ENCODE peak calls at places on chromosomes 5 and 9, in five cellular contexts. Q is neural crest cell, H is Peyer's patch, L is HFFc6, W is WERI-Rb-1. G is an unnamed sample.

GRCh38 chr5:100841358-100842076 is 61.6 kb downstream of the ST8SIA4 start:
- DNase-seq in Q (no peak), H (no peak), W (no peak), L (no peak), G (no peak)

GRCh38 chr5:109324941-109325340 is 84.8 kb downstream of the PJA2 start:
- DNase-seq in Q (no peak), H (no peak), L (no peak), W (no peak), G (no peak)

GRCh38 chr5:107803728-107804127 is 133.0 kb upstream of the EFNA5 start:
- DNase-seq in H (no peak), L (no peak), Q (no peak), W (no peak), G (no peak)

GRCh38 chr9:94891183-94891582 is 164.7 kb downstream of the AOPEP start:
- DNase-seq in W (no peak), H (no peak), Q (no peak), L (no peak), G (no peak)

GRCh38 chr5:176810084-176810597 is at the start of gene UNC5A:
- DNase-seq in L (no peak), H (no peak), W (peak; percentile 86), Q (peak; percentile 77), G (peak; percentile 69)

GRCh38 chr5:40904205-40904993 is 4.9 kb upstream of the C7 start:
- DNase-seq in L (peak; percentile 45), H (no peak), W (peak; percentile 78), Q (peak; percentile 48), G (peak; percentile 41)

GRCh38 chr5:113514263-113514590 is 733 bp downstream of the YTHDC2 start:
- DNase-seq in H (no peak), W (no peak), L (no peak), Q (no peak), G (no peak)

GRCh38 chr9:27785714-27786100 is 212.4 kb upstream of the C9orf72 start:
- DNase-seq in W (no peak), Q (no peak), L (no peak), H (no peak), G (no peak)

GRCh38 chr5:163696270-163696887 is 191.0 kb downstream of the MAT2B start:
- DNase-seq in Q (peak; percentile 47), H (no peak), L (peak; percentile 78), W (peak; percentile 63), G (peak; percentile 21)

GRCh38 chr9:124852829-124853531 is at the start of gene WDR38:
- DNase-seq in L (peak; percentile 63), W (peak; percentile 93), Q (peak; percentile 72), H (peak; percentile 87), G (peak; percentile 88)

GRCh38 chr5:78610163-78610583 is 38.4 kb downstream of the LHFPL2 start:
- DNase-seq in H (no peak), L (peak; percentile 70), W (no peak), Q (no peak), G (no peak)

GRCh38 chr5:144566747-144567415 is 396.2 kb downstream of the KCTD16 start:
- DNase-seq in L (peak; percentile 76), W (no peak), H (no peak), Q (no peak), G (no peak)

GRCh38 chr5:1211701-1212100 is 10.3 kb downstream of the SLC6A19 start:
- DNase-seq in Q (no peak), L (no peak), H (no peak), W (no peak), G (no peak)

GRCh38 chr5:14738050-14738449 is 73.5 kb downstream of the OTULIN start:
- DNase-seq in H (no peak), Q (no peak), W (no peak), L (no peak), G (no peak)

GRCh38 chr9:107976767-107977166 is 487.2 kb upstream of the KLF4 start:
- DNase-seq in H (peak; percentile 77), W (no peak), L (no peak), Q (no peak), G (no peak)

GRCh38 chr5:108238936-108239887 is 142.7 kb downstream of the FBXL17 start:
- DNase-seq in H (no peak), Q (no peak), W (no peak), L (no peak), G (no peak)

GRCh38 chr9:27333241-27334052 is 36.5 kb upstream of the EQTN start:
- DNase-seq in Q (peak; percentile 77), W (peak; percentile 36), H (peak; percentile 69), L (peak; percentile 48), G (peak; percentile 53)

DNA sequence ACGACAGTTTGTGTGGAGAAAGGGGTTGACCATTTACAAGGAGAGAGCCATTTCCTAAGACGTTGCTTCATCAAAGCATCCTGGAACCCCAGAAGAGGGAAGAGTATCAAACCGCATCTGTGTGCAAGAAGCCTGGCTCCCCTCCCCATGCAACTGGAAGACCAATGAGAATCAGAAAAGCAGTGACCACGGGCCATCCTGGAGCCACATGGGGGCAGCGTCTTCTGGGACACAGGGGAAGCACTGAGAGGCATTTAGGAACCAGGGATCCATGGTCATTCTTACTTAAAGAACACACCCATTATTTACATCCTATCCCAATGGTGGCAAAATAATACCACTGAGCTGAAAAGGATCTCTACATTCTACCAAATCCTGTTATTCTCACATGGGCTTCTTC is 29.3 kb downstream of the SEMA5A start:
- DNase-seq in L (no peak), Q (no peak), W (peak; percentile 68), H (no peak), G (no peak)
- TF ChIP-seq CTCF in L (peak; percentile 52), Q (no peak), W (peak; percentile 74), H (no peak), G (no peak)

GRCh38 chr9:85142461-85143401 is 473.2 kb downstream of the NTRK2 start:
- DNase-seq in Q (no peak), L (no peak), H (no peak), W (no peak), G (no peak)
- TF ChIP-seq CTCF in Q (peak; percentile 69), L (peak; percentile 48), H (no peak), W (peak; percentile 45), G (peak; percentile 16)

DNA sequence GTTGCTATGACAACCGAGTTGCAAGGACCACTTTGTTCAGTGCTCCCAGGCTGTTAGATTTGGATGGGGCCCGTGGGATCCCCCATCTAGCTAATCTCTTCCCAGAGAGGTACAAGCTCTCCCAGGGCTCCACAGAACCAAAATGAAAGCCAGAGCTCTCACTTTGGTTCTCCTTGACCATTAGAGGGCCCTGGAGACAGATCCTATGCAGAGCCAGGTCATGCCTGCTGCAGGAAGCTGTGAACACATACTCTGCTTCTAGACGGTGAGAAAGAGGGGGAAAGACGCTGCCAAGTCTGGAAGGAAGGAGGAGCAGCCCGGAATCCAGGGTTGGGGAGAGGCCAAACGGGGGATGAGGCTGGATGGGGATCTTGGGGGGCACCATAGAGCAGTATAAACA is 224.5 kb downstream of the GABBR2 start:
- DNase-seq in L (peak; percentile 54), Q (no peak), H (no peak), W (no peak), G (no peak)
- TF ChIP-seq CTCF in L (peak; percentile 44), Q (no peak), H (no peak), W (no peak), G (no peak)

DNA sequence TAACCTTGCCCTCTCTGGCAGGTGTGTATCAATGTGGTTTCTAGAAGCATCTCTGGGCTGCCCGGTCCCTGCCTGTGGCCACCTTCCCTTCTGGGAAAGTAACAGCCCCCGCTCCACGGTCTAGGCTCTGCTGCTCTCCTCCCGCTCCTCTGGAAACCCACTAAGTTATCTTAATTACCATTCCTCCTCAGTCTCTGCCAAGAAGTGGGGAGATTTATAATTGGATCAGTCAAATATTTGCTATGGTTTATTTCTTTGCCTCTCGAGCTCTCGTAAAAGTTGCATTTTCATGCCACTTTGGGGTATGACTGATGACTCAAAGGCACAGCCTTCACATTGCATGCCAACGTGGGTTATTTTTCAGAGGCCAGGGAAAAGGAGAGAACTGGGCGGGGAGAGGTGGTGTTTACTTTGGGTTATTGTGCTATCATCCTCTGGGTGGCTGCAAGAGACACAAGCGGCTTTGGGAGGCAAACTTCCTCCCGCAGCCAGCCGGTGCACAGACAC is 205.3 kb upstream of the WWC1 start:
- DNase-seq in W (no peak), L (peak; percentile 65), H (no peak), Q (no peak), G (no peak)
- TF ChIP-seq CTCF in W (no peak), L (peak; percentile 18), H (no peak), Q (no peak), G (no peak)

DNA sequence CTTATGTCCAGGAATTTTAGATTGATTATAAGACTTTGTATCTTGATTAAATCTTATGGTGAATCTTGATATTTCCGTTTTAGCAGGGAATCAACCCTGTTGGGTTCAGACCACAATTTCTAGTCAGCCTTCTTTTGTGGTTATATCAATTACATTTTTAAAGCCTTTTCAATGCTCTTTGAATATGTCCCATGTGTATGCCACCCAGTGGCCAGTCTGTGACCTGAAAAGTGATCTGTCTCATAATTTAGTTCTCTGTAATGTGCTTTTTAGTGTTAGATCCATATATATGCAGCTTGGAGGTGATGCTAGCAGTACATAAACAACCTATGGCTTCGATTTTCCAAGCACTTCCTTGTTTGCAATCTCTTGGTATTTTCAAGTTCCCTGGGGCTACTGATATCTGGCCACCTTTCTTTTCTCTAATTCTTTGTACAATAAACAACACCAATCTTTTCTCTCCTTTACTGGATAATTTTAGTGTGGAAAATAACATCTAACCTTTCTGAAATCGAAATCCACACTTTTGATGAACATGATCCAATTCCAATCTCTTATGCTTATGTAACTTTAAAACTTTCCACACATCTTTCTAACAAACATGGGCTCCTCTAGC is 28.8 kb downstream of the PDE8B start:
- DNase-seq in L (peak; percentile 22), W (peak; percentile 24), Q (no peak), H (no peak), G (no peak)
- TF ChIP-seq CTCF in L (peak; percentile 77), W (peak; percentile 26), Q (peak; percentile 52), H (no peak), G (peak; percentile 25)

GRCh38 chr9:130665431-130666392 is 1.3 kb downstream of the PRDM12 start:
- DNase-seq in Q (no peak), L (no peak), W (peak; percentile 36), H (no peak), G (no peak)
- TF ChIP-seq CTCF in Q (no peak), L (no peak), W (no peak), H (no peak), G (no peak)

DNA sequence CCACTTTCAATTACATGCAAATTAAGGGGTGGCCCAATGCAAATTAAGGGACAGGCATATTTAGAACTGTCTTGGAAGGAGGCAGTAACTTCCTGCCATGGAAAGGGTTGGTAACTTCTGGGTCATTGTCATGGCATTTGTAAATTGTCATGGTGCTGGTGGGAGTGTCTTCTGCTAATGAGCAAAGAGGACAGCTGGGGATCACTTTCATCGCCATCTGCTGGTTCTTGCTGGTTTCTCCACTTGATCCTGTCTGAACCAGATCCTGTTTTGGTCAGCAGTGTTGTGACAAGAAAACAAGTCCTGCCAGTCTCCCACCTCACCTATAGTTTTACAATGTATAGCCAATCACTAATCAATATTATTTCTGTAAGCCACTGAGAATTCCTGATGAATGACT is 23.4 kb upstream of the UGT3A2 start:
- DNase-seq in Q (no peak), W (peak; percentile 79), H (no peak), L (peak; percentile 59), G (no peak)
- TF ChIP-seq CTCF in Q (peak; percentile 48), W (peak; percentile 54), H (no peak), L (peak; percentile 75), G (peak; percentile 19)

G was measured in D721Med.